ENCODE peak calls at places on chromosomes 12 and 14, in seven cellular contexts. F is endodermal cell, W is AG20443, S is NAMALWA, Y is fibroblast of lung, U is NCI-H2081, P is esophagus muscularis mucosa. X is an unnamed sample.

GRCh38 chr14:50666772-50667490 is 1.2 kb downstream of the SAV1 start:
- DNase-seq in U (no peak), S (peak; percentile 15), W (peak; percentile 40), Y (peak; percentile 78), P (no peak), F (peak; percentile 83), X (no peak)

GRCh38 chr14:91330111-91330696 is 85.7 kb upstream of the GPR68 start:
- DNase-seq in U (no peak), P (no peak), F (peak; percentile 53), Y (no peak), W (no peak), S (no peak), X (no peak)

GRCh38 chr12:47768323-47768811 is 4.7 kb upstream of the SLC48A1 start:
- DNase-seq in P (no peak), S (no peak), F (no peak), Y (peak; percentile 74), U (no peak), W (no peak), X (no peak)

GRCh38 chr14:92531151-92531873 is 17.7 kb downstream of the RIN3 start:
- DNase-seq in W (no peak), S (no peak), U (no peak), P (no peak), F (no peak), Y (no peak), X (no peak)

GRCh38 chr14:91732859-91733477 is 1.1 kb upstream of the CATSPERB start:
- DNase-seq in F (no peak), P (no peak), S (no peak), W (peak; percentile 26), Y (no peak), U (no peak), X (no peak)

GRCh38 chr12:122884860-122885259 is 11.1 kb downstream of the VPS37B start:
- DNase-seq in F (no peak), P (no peak), Y (no peak), U (no peak), W (no peak), S (no peak), X (no peak)

GRCh38 chr12:52927964-52928363 is 21.0 kb upstream of the KRT18 start:
- DNase-seq in U (no peak), Y (no peak), F (no peak), P (no peak), S (no peak), W (no peak), X (no peak)

GRCh38 chr12:105561981-105562726 is 231.7 kb downstream of the C12orf75 start:
- DNase-seq in U (peak; percentile 56), W (peak; percentile 47), S (no peak), P (no peak), Y (peak; percentile 91), F (peak; percentile 84), X (peak; percentile 51)

GRCh38 chr12:131604146-131604844 is 106.6 kb upstream of the SFSWAP start:
- DNase-seq in P (no peak), F (no peak), Y (no peak), S (no peak), U (no peak), W (no peak), X (no peak)